ENCODE peak calls at places on chromosomes 12 and 14, in ten cellular contexts. X is mesenchymal stem cell, O is hepatocyte, D is heart left ventricle, K is astrocyte of the spinal cord, G is pancreas, S is AG04450, W is OCI-LY7, F is H7, I is fibroblast of pulmonary artery. T is an unnamed sample.
A peak's percentile ranks its signal among the peaks of the same experiment; 100 is the strongest.

GRCh38 chr12:105223358-105223840 is 12.6 kb downstream of the APPL2 start:
- DNase-seq in X (no peak), O (no peak), D (no peak), K (no peak), G (no peak), S (no peak), W (no peak), F (no peak), I (no peak), T (no peak)

GRCh38 chr12:52681551-52682380 is 1.6 kb upstream of the KRT1 start:
- DNase-seq in X (no peak), O (no peak), D (no peak), K (no peak), G (no peak), S (no peak), W (no peak), F (no peak), I (no peak), T (no peak)

GRCh38 chr12:124482901-124483799 is 84.3 kb downstream of the NCOR2 start:
- DNase-seq in X (no peak), O (no peak), D (peak; percentile 30), K (no peak), G (no peak), S (no peak), W (no peak), F (peak; percentile 64), I (no peak), T (no peak)

GRCh38 chr12:12365931-12366431 is 9.1 kb downstream of the BORCS5 start:
- DNase-seq in X (no peak), O (no peak), D (no peak), K (no peak), G (no peak), S (no peak), W (no peak), F (peak; percentile 32), I (peak; percentile 51), T (no peak)

GRCh38 chr12:6684609-6685008 is 4.6 kb downstream of the ZNF384 start:
- DNase-seq in X (peak; percentile 41), O (peak; percentile 44), D (no peak), K (no peak), G (no peak), S (no peak), W (peak; percentile 52), F (peak; percentile 59), I (peak; percentile 40), T (no peak)

GRCh38 chr12:109811624-109811995 is 21.6 kb downstream of the TRPV4 start:
- DNase-seq in X (no peak), O (no peak), D (no peak), K (no peak), G (no peak), S (no peak), W (no peak), F (peak; percentile 63), I (no peak), T (no peak)

GRCh38 chr12:22858849-22859569 is 234.0 kb downstream of the ETNK1 start:
- DNase-seq in X (no peak), O (peak; percentile 6), D (no peak), K (peak; percentile 40), G (no peak), S (no peak), W (no peak), F (no peak), I (peak; percentile 53), T (no peak)

GRCh38 chr14:22226381-22226780 is 362.6 kb downstream of the DAD1 start:
- DNase-seq in X (peak; percentile 24), O (no peak), D (no peak), K (no peak), G (no peak), S (no peak), W (peak; percentile 27), F (peak; percentile 15), I (no peak), T (no peak)

GRCh38 chr14:101897326-101897725 is 67.0 kb upstream of the DYNC1H1 start:
- DNase-seq in X (no peak), O (no peak), D (no peak), K (no peak), G (no peak), S (no peak), W (no peak), F (no peak), I (no peak), T (no peak)

GRCh38 chr14:50961606-50962259 is 17.4 kb upstream of the PYGL start:
- DNase-seq in X (peak; percentile 95), O (peak; percentile 30), D (no peak), K (peak; percentile 93), G (no peak), S (peak; percentile 80), W (no peak), F (no peak), I (peak; percentile 92), T (no peak)

GRCh38 chr12:666766-667308 is 3.6 kb upstream of the NINJ2 start:
- DNase-seq in X (peak; percentile 41), O (no peak), D (no peak), K (peak; percentile 66), G (no peak), S (no peak), W (no peak), F (peak; percentile 12), I (no peak), T (no peak)

GRCh38 chr12:42402821-42403411 is 76.9 kb downstream of the PPHLN1 start:
- DNase-seq in X (no peak), O (no peak), D (no peak), K (no peak), G (no peak), S (no peak), W (no peak), F (no peak), I (peak; percentile 28), T (no peak)

GRCh38 chr12:133058203-133059125 is 21.2 kb downstream of the ZNF84 start:
- DNase-seq in X (peak; percentile 19), O (no peak), D (no peak), K (no peak), G (no peak), S (no peak), W (peak; percentile 24), F (no peak), I (peak; percentile 13), T (no peak)

DNA sequence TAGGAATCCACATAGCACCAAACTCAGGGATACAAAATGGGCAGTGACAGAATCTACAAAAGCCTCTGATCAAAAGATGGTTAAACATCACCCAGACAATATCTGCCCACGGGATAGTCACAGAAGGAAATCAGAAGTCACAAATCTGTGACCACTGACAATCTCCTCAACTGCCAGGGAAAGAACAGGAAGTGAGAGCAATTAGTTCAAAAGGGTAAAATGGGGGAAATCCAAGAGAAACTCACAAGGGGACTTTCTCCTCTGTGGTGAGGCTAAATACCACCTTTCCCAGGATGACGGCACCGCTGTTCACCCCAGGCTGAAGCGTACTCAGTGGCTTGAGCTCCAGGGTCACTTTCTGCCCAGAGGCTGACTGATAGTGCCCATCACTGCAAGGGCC is 10.7 kb downstream of the TTC5 start:
- DNase-seq in X (no peak), O (no peak), D (no peak), K (no peak), G (no peak), S (no peak), W (peak; percentile 9), F (no peak), I (no peak), T (no peak)
- H3K4me3 ChIP-seq in X (no peak overlapping the region), O (no peak overlapping the region), D (no peak overlapping the region), K (no peak overlapping the region), G (no peak overlapping the region), S (no peak overlapping the region), W (no peak overlapping the region), F (no peak overlapping the region), I (no peak overlapping the region), T (no peak overlapping the region)

GRCh38 chr14:105477659-105478623 is 3.3 kb downstream of the CRIP2 start:
- DNase-seq in X (no peak), O (no peak), D (no peak), K (no peak), G (no peak), S (no peak), W (no peak), F (no peak), I (no peak), T (no peak)
- H3K4me3 ChIP-seq in X (no peak overlapping the region), O (no peak overlapping the region), D (no peak overlapping the region), K (no peak overlapping the region), G (no peak overlapping the region), S (no peak overlapping the region), W (no peak overlapping the region), F (peak overlapping the region; percentile 1), I (no peak overlapping the region), T (no peak overlapping the region)

DNA sequence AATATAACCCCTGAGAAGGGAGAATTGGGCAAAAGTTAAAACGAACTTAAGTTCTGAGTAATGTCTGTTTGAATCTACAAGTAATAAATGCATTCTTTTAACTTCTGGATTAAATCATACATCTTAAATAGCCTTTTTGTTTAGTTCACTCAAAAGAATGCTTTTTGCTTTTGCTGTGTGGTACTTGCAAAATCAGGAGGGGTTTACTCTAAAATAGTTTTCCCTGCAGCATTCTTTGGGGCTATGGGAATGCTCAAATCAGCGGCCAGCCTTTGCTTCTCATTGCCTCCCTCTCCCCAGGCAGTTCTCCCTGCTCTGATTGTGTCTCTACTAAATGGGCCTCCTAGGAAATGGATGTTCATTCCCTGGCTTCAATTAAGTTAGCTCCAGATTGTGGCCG is 4.3 kb downstream of the TULP3 start:
- DNase-seq in X (no peak), O (no peak), D (no peak), K (no peak), G (no peak), S (no peak), W (no peak), F (no peak), I (no peak), T (peak; percentile 28)
- H3K4me3 ChIP-seq in X (peak overlapping the region; percentile 10), O (no peak overlapping the region), D (no peak overlapping the region), K (no peak overlapping the region), G (no peak overlapping the region), S (no peak overlapping the region), W (no peak overlapping the region), F (no peak overlapping the region), I (no peak overlapping the region), T (no peak overlapping the region)

GRCh38 chr14:68278568-68279436 is 459.2 kb downstream of the RAD51B start:
- DNase-seq in X (peak; percentile 90), O (peak; percentile 28), D (no peak), K (peak; percentile 87), G (no peak), S (no peak), W (no peak), F (no peak), I (peak; percentile 45), T (no peak)
- H3K4me3 ChIP-seq in X (no peak overlapping the region), O (no peak overlapping the region), D (no peak overlapping the region), K (no peak overlapping the region), G (no peak overlapping the region), S (no peak overlapping the region), W (peak overlapping the region; percentile 63), F (no peak overlapping the region), I (no peak overlapping the region), T (no peak overlapping the region)

GRCh38 chr14:21192447-21192822 is 36.6 kb upstream of the OR5AU1 start:
- DNase-seq in X (no peak), O (no peak), D (no peak), K (no peak), G (no peak), S (no peak), W (no peak), F (no peak), I (no peak), T (no peak)
- H3K4me3 ChIP-seq in X (peak overlapping the region; percentile 64), O (no peak overlapping the region), D (no peak overlapping the region), K (peak overlapping the region; percentile 4), G (no peak overlapping the region), S (peak overlapping the region; percentile 51), W (peak overlapping the region; percentile 58), F (peak overlapping the region; percentile 36), I (no peak overlapping the region), T (peak overlapping the region; percentile 3)

DNA sequence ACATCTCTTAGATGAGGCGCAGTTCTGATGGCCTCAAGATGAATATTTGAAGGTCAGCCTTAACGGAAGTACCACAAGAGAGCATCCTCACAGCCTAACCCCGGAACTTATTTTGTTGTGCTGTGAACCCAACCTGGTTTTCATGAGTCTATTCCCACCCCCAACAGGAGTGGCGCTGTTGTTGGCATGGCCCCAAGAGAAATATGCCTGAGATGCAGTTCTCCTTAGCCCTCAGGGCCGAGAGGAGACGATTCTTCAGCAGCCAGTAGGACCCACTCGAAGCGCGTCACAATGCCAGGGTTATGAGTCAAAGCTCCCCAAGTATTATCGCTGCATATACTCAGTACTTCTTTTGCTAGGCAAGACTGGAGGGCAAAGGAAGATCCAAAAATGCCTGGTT is 24.5 kb upstream of the BCL11B start:
- DNase-seq in X (no peak), O (no peak), D (no peak), K (no peak), G (no peak), S (no peak), W (no peak), F (peak; percentile 43), I (no peak), T (no peak)
- H3K4me3 ChIP-seq in X (no peak overlapping the region), O (no peak overlapping the region), D (no peak overlapping the region), K (no peak overlapping the region), G (no peak overlapping the region), S (no peak overlapping the region), W (no peak overlapping the region), F (no peak overlapping the region), I (no peak overlapping the region), T (no peak overlapping the region)

T was measured in sigmoid colon.